ENCODE peak calls at places on chromosomes 3 and 15, in nine cellular contexts. R is pancreas, J is sigmoid colon, B is NB4, W is WTC11, Z is Peyer's patch, E is neural progenitor cell, A is B cell, L is epithelial cell of esophagus. M is an unnamed sample.

GRCh38 chr3:37149246-37149645 is 25.1 kb downstream of the LRRFIP2 start:
- DNase-seq in E (no peak), L (no peak), Z (no peak), A (no peak), W (no peak), R (no peak), B (no peak), J (no peak), M (no peak)

GRCh38 chr3:192687488-192688152 is 39.7 kb downstream of the FGF12 start:
- DNase-seq in A (no peak), W (no peak), J (no peak), B (no peak), Z (no peak), R (no peak), E (no peak), L (no peak), M (no peak)

GRCh38 chr3:78277793-78278192 is 1237.9 kb downstream of the ROBO2 start:
- DNase-seq in W (no peak), Z (no peak), A (no peak), J (no peak), E (no peak), R (no peak), L (no peak), B (no peak), M (no peak)

GRCh38 chr3:42572278-42572677 is 9.5 kb downstream of the SEC22C start:
- DNase-seq in R (no peak), Z (no peak), J (no peak), E (peak; percentile 69), B (peak; percentile 41), L (peak; percentile 65), W (peak; percentile 73), A (peak; percentile 32), M (no peak)

GRCh38 chr3:165696496-165696895 is 140.7 kb downstream of the BCHE start:
- DNase-seq in W (no peak), B (no peak), L (peak; percentile 20), R (no peak), A (no peak), E (no peak), Z (no peak), J (no peak), M (no peak)

GRCh38 chr15:77596821-77597803 is 35.6 kb downstream of the LINGO1 start:
- DNase-seq in R (no peak), B (no peak), W (no peak), E (peak; percentile 61), L (no peak), J (no peak), A (no peak), Z (no peak), M (no peak)

GRCh38 chr15:51359981-51360380 is 18.5 kb downstream of the GLDN start:
- DNase-seq in A (no peak), B (peak; percentile 36), W (no peak), L (peak; percentile 64), Z (no peak), R (no peak), J (no peak), E (no peak), M (no peak)

GRCh38 chr3:169118666-169119370 is 544.7 kb downstream of the MECOM start:
- DNase-seq in W (no peak), Z (no peak), E (no peak), L (no peak), B (no peak), J (no peak), R (no peak), A (no peak), M (no peak)

GRCh38 chr3:108250626-108251025 is 28.4 kb upstream of the IFT57 start:
- DNase-seq in A (no peak), E (no peak), R (no peak), W (no peak), J (no peak), Z (no peak), B (peak; percentile 6), L (no peak), M (no peak)

GRCh38 chr15:90266061-90266431 is 574 bp downstream of the NGRN start:
- DNase-seq in J (peak; percentile 73), R (no peak), A (no peak), Z (peak; percentile 54), W (peak; percentile 37), L (peak; percentile 47), B (peak; percentile 57), E (no peak), M (peak; percentile 31)

GRCh38 chr15:38414351-38414750 is 39.6 kb upstream of the FAM98B start:
- DNase-seq in Z (no peak), B (peak; percentile 42), A (no peak), W (peak; percentile 67), L (peak; percentile 60), E (peak; percentile 64), J (peak; percentile 74), R (no peak), M (no peak)

GRCh38 chr3:65334045-65334665 is 646.4 kb upstream of the ADAMTS9 start:
- DNase-seq in Z (no peak), L (no peak), J (no peak), E (peak; percentile 9), A (no peak), W (peak; percentile 50), R (no peak), B (no peak), M (no peak)

GRCh38 chr3:154243353-154243752 is 80.9 kb downstream of the DHX36 start:
- DNase-seq in R (no peak), E (no peak), L (peak; percentile 52), W (no peak), Z (no peak), J (no peak), B (no peak), A (no peak), M (no peak)

GRCh38 chr15:66253643-66254363 is at the start of gene MEGF11:
- DNase-seq in A (peak; percentile 27), L (peak; percentile 33), E (peak; percentile 72), J (no peak), R (peak; percentile 73), Z (no peak), W (peak; percentile 69), B (peak; percentile 24), M (no peak)

GRCh38 chr3:186800285-186800684 is 6.0 kb downstream of the RFC4 start:
- DNase-seq in J (no peak), B (no peak), L (no peak), Z (no peak), R (no peak), E (no peak), A (no peak), W (no peak), M (no peak)

GRCh38 chr3:184172681-184173373 is 1.8 kb upstream of the AP2M1 start:
- DNase-seq in E (no peak), L (peak; percentile 65), W (no peak), A (no peak), J (no peak), B (no peak), R (no peak), Z (no peak), M (no peak)

GRCh38 chr3:155604126-155604525 is 140.7 kb downstream of the PLCH1 start:
- DNase-seq in B (no peak), W (no peak), J (no peak), L (peak; percentile 25), Z (no peak), R (no peak), A (no peak), E (no peak), M (no peak)

GRCh38 chr3:184737063-184737462 is 25.2 kb upstream of the MAGEF1 start:
- DNase-seq in W (no peak), L (no peak), A (no peak), R (no peak), J (no peak), E (no peak), B (no peak), Z (no peak), M (no peak)

GRCh38 chr3:134652409-134652831 is 1.6 kb upstream of the KY start:
- DNase-seq in A (no peak), E (no peak), B (no peak), Z (no peak), L (peak; percentile 44), J (no peak), R (no peak), W (no peak), M (no peak)

GRCh38 chr3:98263944-98264343 is at the start of gene OR5H6:
- DNase-seq in R (no peak), J (no peak), L (no peak), A (no peak), E (no peak), Z (no peak), W (no peak), B (no peak), M (no peak)
- TF ChIP-seq CTCF in R (no peak), J (no peak), L (no peak), A (no peak), E (no peak), Z (no peak), W (no peak), B (no peak), M (no peak)

GRCh38 chr15:60905587-60905986 is 323.5 kb downstream of the RORA start:
- DNase-seq in L (peak; percentile 3), A (no peak), Z (no peak), J (no peak), E (peak; percentile 45), B (no peak), R (no peak), W (peak; percentile 49), M (no peak)
- TF ChIP-seq CTCF in L (peak; percentile 18), A (no peak), Z (no peak), J (no peak), E (peak; percentile 32), B (no peak), R (no peak), W (no peak), M (no peak)

DNA sequence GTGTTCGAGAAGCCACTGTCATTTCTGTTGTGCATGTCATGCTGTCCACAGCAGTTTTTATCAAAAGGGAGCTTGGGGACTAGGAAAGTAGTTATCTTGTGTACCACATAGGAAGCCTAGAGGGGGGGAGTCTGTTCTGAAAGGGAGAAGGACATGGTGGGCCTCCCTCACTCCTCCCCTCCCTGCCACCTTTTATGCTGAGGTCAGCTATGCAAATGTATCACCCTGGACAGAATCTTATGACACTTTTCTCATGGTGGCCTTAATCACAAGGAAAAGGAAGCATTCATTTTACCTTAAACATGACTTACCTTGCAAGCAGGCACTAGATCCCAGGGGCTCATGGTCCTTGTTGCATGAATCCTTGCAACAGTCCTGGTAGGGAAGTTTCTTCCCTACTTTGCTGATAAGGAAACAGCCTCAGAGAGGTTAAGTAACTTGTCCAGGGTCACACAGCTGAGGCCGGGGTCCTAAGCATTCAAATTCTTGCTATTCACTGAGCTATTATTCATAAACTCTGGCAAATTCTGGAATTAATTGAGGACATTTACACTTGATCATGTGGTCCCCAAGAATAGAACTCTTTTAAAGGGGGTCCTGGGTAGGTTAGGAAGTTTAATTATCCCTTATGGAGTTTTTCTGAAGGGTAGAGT is 81.1 kb upstream of the SLC6A1 start:
- DNase-seq in J (no peak), L (no peak), B (no peak), R (no peak), E (no peak), W (no peak), Z (no peak), A (no peak), M (no peak)
- TF ChIP-seq CTCF in J (no peak), L (no peak), B (no peak), R (no peak), E (no peak), W (no peak), Z (no peak), A (no peak), M (no peak)

DNA sequence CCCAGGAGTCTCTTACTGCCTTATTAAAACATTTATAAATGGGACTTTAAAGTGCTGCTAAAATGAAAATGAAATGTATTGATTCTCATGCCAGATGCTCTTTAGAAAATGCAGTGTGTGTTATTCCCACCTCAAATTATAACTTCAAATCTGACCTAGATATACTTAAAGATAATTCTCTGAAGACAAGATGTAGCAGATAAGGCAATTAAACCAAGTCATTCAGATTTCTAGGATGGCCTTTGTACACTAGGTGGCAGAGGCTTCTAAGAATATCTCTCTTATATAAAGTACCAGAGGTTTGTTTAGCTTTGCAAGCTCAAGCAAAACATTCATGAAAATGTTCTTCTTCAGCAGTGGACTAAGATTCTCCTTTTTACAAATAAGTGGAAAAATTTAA is 26.9 kb upstream of the GOLGA8B start:
- DNase-seq in J (no peak), R (no peak), L (peak; percentile 37), A (no peak), W (no peak), B (peak; percentile 33), E (peak; percentile 25), Z (no peak), M (no peak)
- TF ChIP-seq CTCF in J (no peak), R (no peak), L (peak; percentile 49), A (no peak), W (no peak), B (peak; percentile 19), E (peak; percentile 51), Z (peak; percentile 16), M (no peak)